ENCODE peak calls at places on chromosome 6, in eight cellular contexts. O is GDM1, B is heart left ventricle, Z is small intestine, Y is PC-3, M is cardiac fibroblast, N is stomach, Q is ascending aorta. D is an unnamed sample.
A peak's percentile ranks its signal among the peaks of the same experiment; 100 is the strongest.

GRCh38 chr6:112054520-112055160 is 736 bp downstream of the CCN6 start:
- DNase-seq in O (no peak), B (no peak), Z (no peak), Y (peak; percentile 6), M (no peak), N (no peak), Q (no peak), D (no peak)

GRCh38 chr6:112503210-112503609 is 156.1 kb downstream of the RFPL4B start:
- DNase-seq in O (no peak), B (no peak), Z (no peak), Y (no peak), M (no peak), N (no peak), Q (no peak), D (no peak)

GRCh38 chr6:34912715-34913464 is 23.8 kb downstream of the ANKS1A start:
- DNase-seq in O (peak; percentile 21), B (no peak), Z (peak; percentile 15), Y (peak; percentile 83), M (peak; percentile 32), N (no peak), Q (no peak), D (no peak)

GRCh38 chr6:90605749-90606344 is 19.0 kb upstream of the MAP3K7 start:
- DNase-seq in O (no peak), B (no peak), Z (no peak), Y (no peak), M (no peak), N (no peak), Q (no peak), D (no peak)

GRCh38 chr6:7887278-7887991 is 23.2 kb downstream of the TXNDC5 start:
- DNase-seq in O (no peak), B (no peak), Z (no peak), Y (no peak), M (no peak), N (no peak), Q (no peak), D (no peak)

GRCh38 chr6:119541132-119541905 is 191.8 kb upstream of the MAN1A1 start:
- DNase-seq in O (no peak), B (no peak), Z (peak; percentile 7), Y (peak; percentile 91), M (peak; percentile 97), N (no peak), Q (no peak), D (no peak)

GRCh38 chr6:33082702-33083101 is 6.9 kb downstream of the HLA-DPB1 start:
- DNase-seq in O (no peak), B (no peak), Z (peak; percentile 53), Y (peak; percentile 12), M (peak; percentile 76), N (peak; percentile 62), Q (no peak), D (peak; percentile 67)

GRCh38 chr6:33313105-33313708 is 671 bp downstream of the TAPBP start:
- DNase-seq in O (peak; percentile 51), B (peak; percentile 60), Z (peak; percentile 47), Y (no peak), M (peak; percentile 31), N (peak; percentile 46), Q (no peak), D (peak; percentile 45)

GRCh38 chr6:72132425-72132824 is 246.1 kb downstream of the RIMS1 start:
- DNase-seq in O (no peak), B (no peak), Z (no peak), Y (peak; percentile 16), M (no peak), N (no peak), Q (no peak), D (no peak)

GRCh38 chr6:27684264-27685211 is 211.6 kb upstream of the ZNF184 start:
- DNase-seq in O (no peak), B (no peak), Z (peak; percentile 42), Y (peak; percentile 95), M (peak; percentile 68), N (no peak), Q (no peak), D (no peak)

GRCh38 chr6:159969921-159970320 is 1.0 kb downstream of the IGF2R start:
- DNase-seq in O (no peak), B (peak; percentile 59), Z (peak; percentile 80), Y (peak; percentile 54), M (peak; percentile 78), N (peak; percentile 46), Q (no peak), D (peak; percentile 39)

GRCh38 chr6:102549221-102549874 is 1155.8 kb downstream of the GRIK2 start:
- DNase-seq in O (no peak), B (no peak), Z (no peak), Y (peak; percentile 43), M (no peak), N (no peak), Q (no peak), D (no peak)

GRCh38 chr6:146871613-146872465 is 273.1 kb downstream of the ADGB start:
- DNase-seq in O (no peak), B (no peak), Z (peak; percentile 53), Y (no peak), M (no peak), N (no peak), Q (no peak), D (no peak)

GRCh38 chr6:6006428-6007310 is at the start of gene NRN1:
- DNase-seq in O (no peak), B (no peak), Z (no peak), Y (no peak), M (no peak), N (no peak), Q (no peak), D (no peak)

GRCh38 chr6:43246301-43247114 is 3.2 kb downstream of the TTBK1 start:
- DNase-seq in O (no peak), B (peak; percentile 84), Z (peak; percentile 70), Y (no peak), M (no peak), N (peak; percentile 69), Q (no peak), D (no peak)

GRCh38 chr6:21171801-21172200 is 421.8 kb upstream of the SOX4 start:
- DNase-seq in O (no peak), B (no peak), Z (no peak), Y (peak; percentile 15), M (no peak), N (no peak), Q (no peak), D (no peak)

GRCh38 chr6:51529240-51529639 is 558.2 kb downstream of the PKHD1 start:
- DNase-seq in O (no peak), B (no peak), Z (no peak), Y (peak; percentile 64), M (no peak), N (no peak), Q (no peak), D (no peak)

GRCh38 chr6:67112120-67112519 is 1405.1 kb upstream of the EYS start:
- DNase-seq in O (no peak), B (no peak), Z (no peak), Y (no peak), M (peak; percentile 40), N (no peak), Q (no peak), D (no peak)

GRCh38 chr6:32178547-32179440 is 589 bp downstream of the RNF5 start:
- DNase-seq in O (no peak), B (peak; percentile 28), Z (peak; percentile 36), Y (no peak), M (no peak), N (no peak), Q (no peak), D (no peak)

GRCh38 chr6:11950109-11950508 is 62.0 kb upstream of the HIVEP1 start:
- DNase-seq in O (no peak), B (no peak), Z (no peak), Y (no peak), M (no peak), N (no peak), Q (no peak), D (no peak)

GRCh38 chr6:19356692-19357091 is 480.5 kb upstream of the ID4 start:
- DNase-seq in O (no peak), B (no peak), Z (no peak), Y (no peak), M (no peak), N (no peak), Q (no peak), D (no peak)

GRCh38 chr6:141562181-141562800 is 570.4 kb upstream of the GJE1 start:
- DNase-seq in O (no peak), B (peak; percentile 47), Z (peak; percentile 3), Y (peak; percentile 49), M (no peak), N (no peak), Q (no peak), D (peak; percentile 64)

GRCh38 chr6:154619183-154619582 is 108.7 kb upstream of the CNKSR3 start:
- DNase-seq in O (no peak), B (no peak), Z (peak; percentile 58), Y (no peak), M (no peak), N (peak; percentile 58), Q (no peak), D (no peak)

GRCh38 chr6:138162947-138163569 is 1.3 kb downstream of the ARFGEF3 start:
- DNase-seq in O (no peak), B (no peak), Z (no peak), Y (no peak), M (no peak), N (no peak), Q (no peak), D (no peak)

GRCh38 chr6:78251930-78252329 is 599.1 kb downstream of the MEI4 start:
- DNase-seq in O (no peak), B (no peak), Z (no peak), Y (no peak), M (no peak), N (no peak), Q (no peak), D (no peak)

GRCh38 chr6:87068804-87069203 is 26.1 kb downstream of the CGA start:
- DNase-seq in O (no peak), B (no peak), Z (no peak), Y (no peak), M (no peak), N (no peak), Q (no peak), D (no peak)

GRCh38 chr6:118400098-118400497 is 148.0 kb upstream of the PLN start:
- DNase-seq in O (no peak), B (no peak), Z (no peak), Y (no peak), M (no peak), N (no peak), Q (no peak), D (no peak)

GRCh38 chr6:33802186-33803061 is 1.4 kb downstream of the MLN start:
- DNase-seq in O (no peak), B (no peak), Z (no peak), Y (no peak), M (no peak), N (no peak), Q (no peak), D (no peak)

GRCh38 chr6:44234101-44235090 is 11.0 kb downstream of the SLC29A1 start:
- DNase-seq in O (no peak), B (peak; percentile 94), Z (peak; percentile 61), Y (peak; percentile 60), M (peak; percentile 90), N (peak; percentile 65), Q (peak; percentile 76), D (peak; percentile 28)

GRCh38 chr6:2412731-2413130 is 167.3 kb upstream of the GMDS start:
- DNase-seq in O (no peak), B (no peak), Z (no peak), Y (peak; percentile 52), M (peak; percentile 24), N (no peak), Q (no peak), D (no peak)

GRCh38 chr6:66496659-66497058 is 789.6 kb upstream of the EYS start:
- DNase-seq in O (peak; percentile 4), B (no peak), Z (no peak), Y (peak; percentile 51), M (no peak), N (no peak), Q (no peak), D (peak; percentile 51)

GRCh38 chr6:139508576-139508975 is 134.1 kb upstream of the CITED2 start:
- DNase-seq in O (no peak), B (no peak), Z (no peak), Y (no peak), M (no peak), N (no peak), Q (no peak), D (no peak)

GRCh38 chr6:136226027-136226673 is 24.0 kb downstream of the MTFR2 start:
- DNase-seq in O (no peak), B (no peak), Z (peak; percentile 60), Y (peak; percentile 68), M (peak; percentile 74), N (peak; percentile 69), Q (no peak), D (peak; percentile 84)

GRCh38 chr6:157107915-157108651 is 215.2 kb downstream of the TMEM242 start:
- DNase-seq in O (no peak), B (no peak), Z (peak; percentile 35), Y (peak; percentile 82), M (peak; percentile 95), N (no peak), Q (no peak), D (no peak)